ENCODE peak calls at places on chromosome 21, in four cellular contexts. P is heart left ventricle, F is A673, X is esophagus muscularis mucosa. B is an unnamed sample. For H3K9me3, the result is how much of the 10 kb centered on the place peaks cover.

GRCh38 chr21:33401617-33401967 is 1.6 kb upstream of the IFNGR2 start:
- DNase-seq in P (no peak), F (no peak), X (no peak), B (no peak)

GRCh38 chr21:17441370-17441769 is 71.5 kb upstream of the CXADR start:
- DNase-seq in P (no peak), F (no peak), X (no peak), B (no peak)

GRCh38 chr21:36841866-36842265 is 124.6 kb downstream of the HLCS start:
- DNase-seq in P (no peak), F (no peak), X (no peak), B (no peak)

GRCh38 chr21:18529253-18529652 is 125.7 kb upstream of the TMPRSS15 start:
- DNase-seq in P (no peak), F (peak), X (no peak), B (no peak)

GRCh38 chr21:15003463-15004135 is 61.2 kb downstream of the NRIP1 start:
- DNase-seq in P (no peak), F (no peak), X (no peak), B (no peak)

GRCh38 chr21:43917515-43918384 is 52.7 kb downstream of the AGPAT3 start:
- DNase-seq in P (no peak), F (no peak), X (no peak), B (peak)

GRCh38 chr21:25396135-25396711 is 211.1 kb downstream of the MRPL39 start:
- DNase-seq in P (no peak), F (no peak), X (no peak), B (no peak)

GRCh38 chr21:20618878-20619277 is 379.3 kb upstream of the NCAM2 start:
- DNase-seq in P (no peak), F (no peak), X (no peak), B (no peak)

GRCh38 chr21:24395320-24395933 is 1211.9 kb downstream of the MRPL39 start:
- DNase-seq in P (no peak), F (no peak), X (no peak), B (no peak)

GRCh38 chr21:37072988-37073416 is at the start of the genes PIGP and TTC3:
- DNase-seq in P (peak), F (peak), X (peak), B (peak)

GRCh38 chr21:43266534-43266933 is 97.7 kb downstream of the CRYAA start:
- DNase-seq in P (peak), F (no peak), X (no peak), B (no peak)

GRCh38 chr21:14889080-14889805 is 175.6 kb downstream of the NRIP1 start:
- DNase-seq in P (no peak), F (no peak), X (no peak), B (no peak)

GRCh38 chr21:22927469-22927868 is 1929.3 kb downstream of the NCAM2 start:
- DNase-seq in P (no peak), F (no peak), X (no peak), B (no peak)

GRCh38 chr21:15289896-15290841 is 225.4 kb upstream of the NRIP1 start:
- DNase-seq in P (peak), F (peak), X (no peak), B (no peak)

GRCh38 chr21:33732038-33732437 is 89.7 kb downstream of the ITSN1 start:
- DNase-seq in P (no peak), F (no peak), X (no peak), B (no peak)

DNA sequence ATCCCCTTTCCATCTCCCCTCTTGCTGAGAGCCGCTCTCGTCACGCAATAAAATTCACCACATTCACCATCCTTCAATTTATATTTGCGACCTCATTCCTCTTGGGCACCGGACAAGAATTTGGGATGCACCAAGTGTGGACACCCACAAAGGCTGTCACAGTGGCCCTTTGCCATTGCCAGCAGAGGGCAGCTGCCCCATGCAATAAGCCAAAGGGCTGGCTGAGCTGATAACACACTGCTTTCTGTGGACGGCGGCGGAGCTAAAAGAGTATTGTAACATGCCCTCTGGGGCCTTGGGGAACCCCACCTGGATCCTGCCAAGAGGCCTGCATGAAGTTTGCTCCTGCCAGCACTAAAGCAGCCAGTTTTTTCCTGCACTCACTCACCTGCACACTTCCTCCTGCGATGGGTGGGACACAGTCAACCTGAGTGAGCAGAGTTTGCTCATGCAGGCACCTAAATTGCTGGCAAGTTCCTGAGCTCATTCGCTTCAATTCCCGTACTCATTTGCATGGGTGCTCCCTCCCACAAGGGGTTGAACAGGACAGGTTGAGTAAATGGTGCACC is 792.3 kb upstream of the ADAMTS5 start:
- DNase-seq in P (peak), F (no peak), X (no peak), B (no peak)
- TF ChIP-seq CTCF in P (peak), F (peak), X (no peak), B (no peak)

GRCh38 chr21:10639123-10639522 is 117.7 kb downstream of the TPTE start:
- DNase-seq in P (no peak), F (no peak), X (no peak), B (no peak)

GRCh38 chr21:10641107-10641506 is 119.7 kb downstream of the TPTE start:
- DNase-seq in P (no peak), F (no peak), X (no peak), B (no peak)

DNA sequence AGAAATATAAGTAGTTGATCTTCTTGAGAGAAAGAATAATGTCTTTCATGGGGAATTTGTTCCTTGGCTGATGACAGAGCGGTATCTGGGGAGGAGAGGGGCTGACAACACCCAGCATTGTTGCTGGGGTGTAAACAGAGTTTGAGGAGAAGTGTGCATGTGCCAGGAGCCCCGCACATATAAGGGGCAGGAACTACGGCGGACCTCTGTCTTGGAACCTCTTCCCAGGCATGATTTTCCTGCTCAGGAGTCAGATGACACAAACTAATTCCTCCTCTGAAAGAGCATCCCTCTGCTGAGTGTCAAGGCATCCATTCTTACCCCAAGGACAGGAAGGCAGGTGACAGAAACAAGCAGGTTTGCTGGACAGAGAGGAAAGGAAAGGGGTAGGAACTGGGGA is 119.1 kb downstream of the TPTE start:
- DNase-seq in P (no peak), F (no peak), X (no peak), B (no peak)
- H3K9me3 ChIP-seq in P (half or more), F (half or more), X (under half), B (under half)

GRCh38 chr21:28464095-28464494 is 528.6 kb downstream of the LTN1 start:
- DNase-seq in P (no peak), F (no peak), X (no peak), B (no peak)

GRCh38 chr21:28459193-28459592 is 533.5 kb downstream of the LTN1 start:
- DNase-seq in P (no peak), F (no peak), X (no peak), B (no peak)

GRCh38 chr21:28464988-28465387 is 527.7 kb downstream of the LTN1 start:
- DNase-seq in P (no peak), F (no peak), X (no peak), B (no peak)
- TF ChIP-seq CTCF in P (no peak), F (no peak), X (no peak), B (no peak)

DNA sequence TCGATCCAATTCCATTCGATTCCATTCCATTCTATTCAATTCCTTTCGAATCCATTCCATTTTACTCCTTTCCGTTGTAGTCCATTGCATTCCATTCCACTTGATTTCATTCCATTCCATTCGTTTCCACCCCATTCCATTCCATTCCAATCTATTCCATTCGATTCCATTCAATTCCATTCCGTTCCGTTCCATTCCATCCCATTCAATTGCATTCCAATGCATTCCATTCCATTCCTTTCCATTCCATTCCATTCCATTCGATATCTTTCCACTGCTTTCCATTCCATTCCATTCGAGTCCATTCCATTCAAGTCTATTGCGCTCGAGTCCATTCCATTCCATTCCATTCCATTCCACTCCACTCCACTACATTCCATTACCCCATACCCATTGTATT is 2568.7 kb upstream of the TPTE start:
- DNase-seq in P (no peak), F (no peak), X (no peak), B (no peak)
- H3K9me3 ChIP-seq in P (half or more), F (half or more), X (half or more), B (half or more)

GRCh38 chr21:45403133-45403824 is 1.7 kb upstream of the COL18A1 start:
- DNase-seq in P (peak), F (no peak), X (no peak), B (no peak)

GRCh38 chr21:45403825-45404725 is 890 bp upstream of the COL18A1 start:
- DNase-seq in P (peak), F (peak), X (peak), B (no peak)

GRCh38 chr21:45405819-45406762 is 1.1 kb downstream of the COL18A1 start:
- DNase-seq in P (peak), F (no peak), X (no peak), B (no peak)

GRCh38 chr21:45405271-45405818 is 380 bp downstream of the COL18A1 start:
- DNase-seq in P (peak), F (no peak), X (no peak), B (no peak)

DNA sequence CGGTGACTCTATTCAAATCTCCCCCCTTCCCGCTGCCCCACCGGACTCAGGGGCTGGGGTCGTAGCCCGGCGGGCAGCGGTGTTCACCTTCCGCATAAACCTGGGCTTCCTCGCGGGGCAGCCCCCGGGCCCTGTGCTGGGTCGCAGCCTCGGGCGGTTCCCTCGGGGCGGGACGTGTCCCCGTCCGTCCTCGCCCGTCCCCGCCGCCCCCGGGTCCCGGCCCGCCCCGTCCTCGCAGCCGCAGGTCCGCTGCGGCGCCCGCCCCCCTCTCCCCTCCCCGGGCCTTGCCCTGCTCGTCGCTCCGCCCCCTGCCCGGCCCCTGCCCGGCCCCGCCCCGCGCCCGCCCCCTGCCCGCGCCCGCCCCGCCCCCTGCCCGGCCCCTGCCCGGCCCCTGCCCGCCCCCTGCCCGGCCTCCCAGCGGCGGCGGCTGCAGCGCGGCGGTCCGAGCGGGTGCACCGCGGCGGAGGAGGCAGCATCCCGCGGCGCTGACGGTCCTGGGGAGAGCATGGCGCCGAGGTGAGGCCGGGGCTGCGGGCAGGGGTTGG is at the start of gene COL18A1:
- DNase-seq in P (peak), F (peak), X (no peak), B (no peak)
- TF ChIP-seq CTCF in P (no peak), F (no peak), X (no peak), B (no peak)

DNA sequence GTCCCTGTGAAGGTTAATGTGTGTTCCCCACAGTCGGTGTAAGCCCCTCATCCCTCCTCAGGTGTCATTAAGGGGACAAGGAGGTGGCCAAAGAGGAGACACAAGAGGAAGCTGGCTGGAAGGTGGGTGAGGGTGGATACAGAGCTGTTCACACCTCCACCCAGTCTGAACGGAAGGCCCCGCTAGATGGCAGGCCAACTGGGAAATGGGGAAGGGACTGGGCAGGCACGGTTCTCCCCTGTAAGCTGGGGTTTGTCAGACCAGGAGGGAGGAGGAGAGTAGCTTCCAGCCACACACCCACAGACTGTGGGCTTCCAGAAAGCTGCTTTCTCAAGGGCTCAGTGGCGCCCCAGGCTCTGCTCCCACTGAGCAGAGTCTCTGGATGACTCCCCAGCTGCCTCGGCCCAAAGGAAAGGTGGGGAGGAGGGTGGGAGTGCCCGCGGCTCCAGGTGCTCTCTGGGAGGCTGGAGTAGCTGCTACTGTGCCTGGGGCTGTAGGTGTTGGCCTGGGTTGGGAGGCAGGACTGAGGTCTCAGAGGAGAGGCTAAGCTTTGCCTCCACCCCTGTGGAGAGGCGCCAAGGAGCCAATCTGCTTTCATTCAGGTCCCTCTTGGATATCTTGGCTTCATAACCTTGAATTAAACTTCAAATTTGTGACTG is 41.2 kb downstream of the PCP4 start:
- DNase-seq in P (no peak), F (no peak), X (no peak), B (no peak)
- H3K9me3 ChIP-seq in P (under half), F (under half), X (under half), B (under half)

B was measured in suprapubic skin.